ENCODE peak calls at places on chromosomes 5 and 9, in eight cellular contexts. J is NAMALWA; L is myocyte; U is CD8-positive, alpha-beta memory T cell; F is COR-L47; O is hypothalamus; I is T-cell; S is stimulated activated CD8-positive, alpha-beta memory T cell treated with anti-CD3 and anti-CD28 coated beads, Interleukin-2, amount 100 ng/mL, for 1 hour. K is an unnamed sample.

GRCh38 chr9:15219511-15219910 is 87.5 kb downstream of the TTC39B start:
- DNase-seq in I (no peak), O (no peak), F (no peak), S (no peak), L (no peak), U (no peak), J (no peak), K (no peak)

GRCh38 chr9:2802494-2802921 is 41.4 kb downstream of the PUM3 start:
- DNase-seq in I (no peak), O (no peak), U (no peak), S (no peak), F (no peak), L (no peak), J (no peak), K (no peak)

GRCh38 chr5:172312286-172312685 is 28.7 kb upstream of the UBTD2 start:
- DNase-seq in O (no peak), L (no peak), U (no peak), F (no peak), S (no peak), I (no peak), J (no peak), K (no peak)

GRCh38 chr5:26487553-26487952 is 550.8 kb downstream of the CDH9 start:
- DNase-seq in F (no peak), L (no peak), I (no peak), O (no peak), S (no peak), J (no peak), U (no peak), K (no peak)

GRCh38 chr9:127785023-127785932 is 556 bp upstream of the CDK9 start:
- DNase-seq in S (peak), I (peak), O (peak), F (peak), L (peak), U (peak), J (peak), K (peak)

GRCh38 chr9:1604942-1605560 is 410.1 kb upstream of the SMARCA2 start:
- DNase-seq in S (no peak), F (no peak), O (no peak), I (no peak), L (no peak), U (no peak), J (peak), K (peak)

GRCh38 chr5:115840825-115841224 is 540 bp downstream of the ATG12 start:
- DNase-seq in F (no peak), U (no peak), O (no peak), L (no peak), J (peak), S (no peak), I (no peak), K (no peak)

GRCh38 chr5:78533356-78533755 is 115.2 kb downstream of the LHFPL2 start:
- DNase-seq in F (peak), U (no peak), L (peak), O (no peak), I (no peak), S (no peak), J (peak), K (peak)

GRCh38 chr5:19987594-19988345 is at the start of gene CDH18:
- DNase-seq in L (peak), O (peak), S (no peak), I (no peak), U (no peak), F (peak), J (no peak), K (no peak)

GRCh38 chr5:74870299-74871067 is 4.3 kb upstream of the FAM169A start:
- DNase-seq in J (no peak), S (no peak), F (no peak), L (no peak), O (no peak), U (no peak), I (no peak), K (no peak)

GRCh38 chr5:80318212-80318611 is 1.6 kb upstream of the SPZ1 start:
- DNase-seq in L (peak), I (no peak), F (no peak), J (no peak), S (no peak), U (no peak), O (peak), K (no peak)

K was measured in GM12865.